ENCODE peak calls at places on chromosomes 4 and X, in ten cellular contexts. One of them, this sample, is unnamed.

GRCh38 chr4:22477794-22478182 is 38.1 kb downstream of the ADGRA3 start:
- DNase-seq in PC-3: no peak
- DNase-seq in AG09319: no peak
- DNase-seq in Calu3: no peak
- DNase-seq in WERI-Rb-1: no peak
- DNase-seq in HFFc6: no peak
- DNase-seq in breast epithelium: no peak
- DNase-seq in B cell: no peak
- DNase-seq in GM23338: no peak
- DNase-seq in SK-N-SH: no peak
- DNase-seq in this sample: no peak

GRCh38 chrX:39814391-39814790 is 283.4 kb downstream of the BCOR start:
- DNase-seq in PC-3: peak
- DNase-seq in AG09319: no peak
- DNase-seq in Calu3: peak
- DNase-seq in WERI-Rb-1: peak
- DNase-seq in HFFc6: no peak
- DNase-seq in breast epithelium: no peak
- DNase-seq in B cell: peak
- DNase-seq in GM23338: peak
- DNase-seq in SK-N-SH: no peak
- DNase-seq in this sample: peak

GRCh38 chr4:15778191-15778741 is at the start of gene CD38:
- DNase-seq in PC-3: no peak
- DNase-seq in AG09319: no peak
- DNase-seq in Calu3: peak
- DNase-seq in WERI-Rb-1: no peak
- DNase-seq in HFFc6: no peak
- DNase-seq in breast epithelium: no peak
- DNase-seq in B cell: peak
- DNase-seq in GM23338: peak
- DNase-seq in SK-N-SH: peak
- DNase-seq in this sample: peak

GRCh38 chrX:102651242-102651967 is at the start of gene GPRASP1:
- DNase-seq in PC-3: no peak
- DNase-seq in AG09319: no peak
- DNase-seq in Calu3: no peak
- DNase-seq in WERI-Rb-1: peak
- DNase-seq in HFFc6: peak
- DNase-seq in breast epithelium: peak
- DNase-seq in B cell: peak
- DNase-seq in GM23338: peak
- DNase-seq in SK-N-SH: peak
- DNase-seq in this sample: peak

GRCh38 chr4:61376301-61376700 is 176.2 kb downstream of the ADGRL3 start:
- DNase-seq in PC-3: no peak
- DNase-seq in AG09319: no peak
- DNase-seq in Calu3: no peak
- DNase-seq in WERI-Rb-1: no peak
- DNase-seq in HFFc6: no peak
- DNase-seq in breast epithelium: no peak
- DNase-seq in B cell: no peak
- DNase-seq in GM23338: no peak
- DNase-seq in SK-N-SH: no peak
- DNase-seq in this sample: no peak

GRCh38 chrX:45667666-45668065 is 467.0 kb upstream of the DIPK2B start:
- DNase-seq in PC-3: peak
- DNase-seq in AG09319: no peak
- DNase-seq in Calu3: no peak
- DNase-seq in WERI-Rb-1: no peak
- DNase-seq in HFFc6: no peak
- DNase-seq in breast epithelium: no peak
- DNase-seq in B cell: no peak
- DNase-seq in GM23338: no peak
- DNase-seq in SK-N-SH: no peak
- DNase-seq in this sample: no peak

GRCh38 chr4:102036619-102037376 is 246.3 kb downstream of the BANK1 start:
- DNase-seq in PC-3: no peak
- DNase-seq in AG09319: no peak
- DNase-seq in Calu3: no peak
- DNase-seq in WERI-Rb-1: no peak
- DNase-seq in HFFc6: peak
- DNase-seq in breast epithelium: no peak
- DNase-seq in B cell: no peak
- DNase-seq in GM23338: no peak
- DNase-seq in SK-N-SH: no peak
- DNase-seq in this sample: no peak

GRCh38 chr4:18440527-18441215 is 419.1 kb upstream of the LCORL start:
- DNase-seq in PC-3: no peak
- DNase-seq in AG09319: no peak
- DNase-seq in Calu3: no peak
- DNase-seq in WERI-Rb-1: no peak
- DNase-seq in HFFc6: no peak
- DNase-seq in breast epithelium: no peak
- DNase-seq in B cell: no peak
- DNase-seq in GM23338: peak
- DNase-seq in SK-N-SH: no peak
- DNase-seq in this sample: no peak

GRCh38 chrX:103792916-103793540 is 16.4 kb downstream of the PLP1 start:
- DNase-seq in PC-3: peak
- DNase-seq in AG09319: peak
- DNase-seq in Calu3: no peak
- DNase-seq in WERI-Rb-1: no peak
- DNase-seq in HFFc6: peak
- DNase-seq in breast epithelium: no peak
- DNase-seq in B cell: no peak
- DNase-seq in GM23338: no peak
- DNase-seq in SK-N-SH: no peak
- DNase-seq in this sample: no peak

GRCh38 chr4:73068496-73069337 is 799 bp downstream of the COX18 start:
- DNase-seq in PC-3: peak
- DNase-seq in AG09319: no peak
- DNase-seq in Calu3: no peak
- DNase-seq in WERI-Rb-1: no peak
- DNase-seq in HFFc6: peak
- DNase-seq in breast epithelium: no peak
- DNase-seq in B cell: no peak
- DNase-seq in GM23338: peak
- DNase-seq in SK-N-SH: peak
- DNase-seq in this sample: peak

GRCh38 chrX:17680732-17681413 is 56.4 kb upstream of the SCML1 start:
- DNase-seq in PC-3: no peak
- DNase-seq in AG09319: peak
- DNase-seq in Calu3: no peak
- DNase-seq in WERI-Rb-1: no peak
- DNase-seq in HFFc6: peak
- DNase-seq in breast epithelium: no peak
- DNase-seq in B cell: no peak
- DNase-seq in GM23338: no peak
- DNase-seq in SK-N-SH: no peak
- DNase-seq in this sample: no peak

GRCh38 chr4:4599886-4600285 is 58.0 kb upstream of the STX18 start:
- DNase-seq in PC-3: no peak
- DNase-seq in AG09319: no peak
- DNase-seq in Calu3: no peak
- DNase-seq in WERI-Rb-1: no peak
- DNase-seq in HFFc6: no peak
- DNase-seq in breast epithelium: no peak
- DNase-seq in B cell: no peak
- DNase-seq in GM23338: no peak
- DNase-seq in SK-N-SH: no peak
- DNase-seq in this sample: no peak

GRCh38 chrX:3262906-3263305 is 83.5 kb downstream of the MXRA5 start:
- DNase-seq in PC-3: peak
- DNase-seq in AG09319: peak
- DNase-seq in Calu3: peak
- DNase-seq in WERI-Rb-1: no peak
- DNase-seq in HFFc6: peak
- DNase-seq in breast epithelium: no peak
- DNase-seq in B cell: no peak
- DNase-seq in GM23338: no peak
- DNase-seq in SK-N-SH: no peak
- DNase-seq in this sample: no peak

DNA sequence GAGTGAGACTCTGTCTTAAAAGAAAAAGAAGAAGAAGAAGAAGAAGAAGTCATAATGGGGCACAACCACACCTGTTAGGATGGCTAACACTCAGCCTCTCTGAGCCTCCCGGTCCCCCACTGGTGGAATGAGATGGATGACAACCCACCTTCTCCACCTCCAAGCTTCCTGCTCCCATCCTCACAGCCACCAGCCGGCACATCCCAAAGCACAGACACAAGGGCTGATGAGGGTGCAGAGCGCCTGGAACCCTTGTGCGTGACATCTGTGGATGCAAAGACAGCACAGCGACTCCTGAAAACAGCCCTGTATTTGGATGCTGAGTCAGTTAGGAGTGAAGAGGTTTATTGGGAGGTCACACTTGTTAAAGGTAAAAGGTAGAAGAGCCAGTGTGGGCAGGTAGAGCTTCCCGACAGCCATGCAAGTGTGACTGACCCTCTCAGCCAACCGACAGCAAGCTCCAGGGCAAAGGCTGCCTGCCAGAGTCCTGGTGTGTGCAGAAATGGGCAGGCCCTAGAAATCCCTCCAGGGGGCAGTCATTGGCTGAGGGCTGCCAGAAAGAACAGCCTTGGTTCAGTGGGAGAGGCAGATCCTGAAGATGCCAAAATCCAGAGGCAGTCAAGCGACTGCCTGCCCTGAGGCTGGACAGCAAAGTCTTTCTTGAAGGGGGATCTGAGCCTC is 26.6 kb upstream of the MAN2B2 start:
- DNase-seq in PC-3: peak
- DNase-seq in AG09319: no peak
- DNase-seq in Calu3: peak
- DNase-seq in WERI-Rb-1: peak
- DNase-seq in HFFc6: peak
- DNase-seq in breast epithelium: no peak
- DNase-seq in B cell: no peak
- DNase-seq in GM23338: peak
- DNase-seq in SK-N-SH: peak
- DNase-seq in this sample: no peak
- TF ChIP-seq CTCF in PC-3: peak
- TF ChIP-seq CTCF in AG09319: peak
- TF ChIP-seq CTCF in Calu3: peak
- TF ChIP-seq CTCF in WERI-Rb-1: peak
- TF ChIP-seq CTCF in HFFc6: peak
- TF ChIP-seq CTCF in breast epithelium: no peak
- TF ChIP-seq CTCF in B cell: no peak
- TF ChIP-seq CTCF in GM23338: peak
- TF ChIP-seq CTCF in SK-N-SH: no peak
- TF ChIP-seq CTCF in this sample: peak

DNA sequence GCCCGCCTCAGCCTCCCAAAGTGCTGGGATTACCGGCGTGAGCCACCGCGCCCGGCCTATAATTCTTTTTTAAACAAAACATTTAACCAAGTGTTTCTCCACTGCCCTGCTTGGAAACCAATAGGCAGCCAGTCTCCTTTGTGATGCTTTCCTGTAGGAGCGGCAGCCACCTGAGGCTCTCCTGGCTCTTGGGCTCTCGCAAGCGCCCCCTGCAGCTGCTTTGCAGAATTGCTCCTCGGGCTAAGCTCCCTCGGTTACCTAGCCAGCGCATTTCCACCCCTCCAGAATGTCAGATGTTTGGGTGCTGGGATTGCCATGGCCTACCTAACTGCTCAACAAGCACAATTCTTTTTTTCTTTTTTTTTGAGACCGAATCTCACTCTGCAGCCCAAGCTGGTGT is 7.7 kb downstream of the S100P start:
- DNase-seq in PC-3: peak
- DNase-seq in AG09319: no peak
- DNase-seq in Calu3: no peak
- DNase-seq in WERI-Rb-1: peak
- DNase-seq in HFFc6: no peak
- DNase-seq in breast epithelium: no peak
- DNase-seq in B cell: no peak
- DNase-seq in GM23338: peak
- DNase-seq in SK-N-SH: no peak
- DNase-seq in this sample: peak
- TF ChIP-seq CTCF in PC-3: peak
- TF ChIP-seq CTCF in AG09319: peak
- TF ChIP-seq CTCF in Calu3: no peak
- TF ChIP-seq CTCF in WERI-Rb-1: peak
- TF ChIP-seq CTCF in HFFc6: peak
- TF ChIP-seq CTCF in breast epithelium: no peak
- TF ChIP-seq CTCF in B cell: no peak
- TF ChIP-seq CTCF in GM23338: peak
- TF ChIP-seq CTCF in SK-N-SH: peak
- TF ChIP-seq CTCF in this sample: peak

DNA sequence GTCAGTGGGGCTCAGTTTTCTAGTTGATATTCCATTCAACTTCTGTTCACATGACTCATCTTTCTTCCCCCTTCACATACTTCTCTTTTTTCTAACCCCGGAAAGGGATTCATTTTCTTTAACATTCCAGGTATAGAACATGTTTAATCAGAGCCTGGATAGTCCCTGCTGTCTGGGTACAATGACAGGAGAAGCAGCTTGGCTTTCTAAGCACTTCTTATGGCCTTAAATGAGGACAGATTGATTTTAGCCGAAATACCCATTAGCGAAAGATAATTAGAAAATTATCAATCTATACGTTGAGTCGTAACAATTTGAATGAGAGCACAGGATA is 62.3 kb downstream of the PPP1R2C start:
- DNase-seq in PC-3: no peak
- DNase-seq in AG09319: no peak
- DNase-seq in Calu3: no peak
- DNase-seq in WERI-Rb-1: no peak
- DNase-seq in HFFc6: no peak
- DNase-seq in breast epithelium: no peak
- DNase-seq in B cell: no peak
- DNase-seq in GM23338: no peak
- DNase-seq in SK-N-SH: no peak
- DNase-seq in this sample: no peak
- TF ChIP-seq CTCF in PC-3: no peak
- TF ChIP-seq CTCF in AG09319: no peak
- TF ChIP-seq CTCF in Calu3: no peak
- TF ChIP-seq CTCF in WERI-Rb-1: no peak
- TF ChIP-seq CTCF in HFFc6: no peak
- TF ChIP-seq CTCF in breast epithelium: no peak
- TF ChIP-seq CTCF in B cell: no peak
- TF ChIP-seq CTCF in GM23338: no peak
- TF ChIP-seq CTCF in SK-N-SH: no peak
- TF ChIP-seq CTCF in this sample: no peak

DNA sequence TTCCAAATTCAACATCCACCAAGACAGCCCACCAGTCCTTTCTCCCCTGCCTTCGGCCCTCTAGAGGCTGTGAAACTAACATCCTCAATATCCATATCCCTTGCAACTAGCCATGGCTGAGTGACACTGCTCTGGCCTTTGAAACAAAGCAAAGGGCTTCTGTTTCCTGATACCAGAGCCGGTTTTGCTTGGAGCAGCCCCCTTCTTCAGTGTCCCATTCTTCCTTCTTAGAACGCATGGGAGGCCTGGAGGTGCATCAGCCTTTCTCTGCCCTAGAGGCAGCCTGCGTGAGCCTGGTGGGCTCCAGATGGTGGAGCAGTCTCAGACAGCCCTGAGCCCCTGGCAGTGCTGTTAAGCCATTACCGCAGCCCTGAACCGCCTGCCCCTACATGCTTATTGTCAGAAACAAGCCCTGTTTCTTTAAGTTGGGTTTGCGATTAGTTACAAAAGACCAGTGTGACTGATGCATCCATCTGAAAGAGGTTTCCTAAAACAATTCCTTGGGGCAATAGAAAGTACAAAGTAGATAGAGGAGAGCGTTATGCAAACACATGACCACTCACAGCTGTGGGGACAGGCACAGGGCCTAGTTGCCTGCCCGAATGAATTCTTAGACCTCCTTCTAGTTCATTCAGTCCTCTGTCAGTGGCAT is 74.1 kb downstream of the EVC start:
- DNase-seq in PC-3: no peak
- DNase-seq in AG09319: no peak
- DNase-seq in Calu3: no peak
- DNase-seq in WERI-Rb-1: peak
- DNase-seq in HFFc6: no peak
- DNase-seq in breast epithelium: no peak
- DNase-seq in B cell: no peak
- DNase-seq in GM23338: peak
- DNase-seq in SK-N-SH: no peak
- DNase-seq in this sample: no peak
- TF ChIP-seq CTCF in PC-3: no peak
- TF ChIP-seq CTCF in AG09319: peak
- TF ChIP-seq CTCF in Calu3: no peak
- TF ChIP-seq CTCF in WERI-Rb-1: peak
- TF ChIP-seq CTCF in HFFc6: no peak
- TF ChIP-seq CTCF in breast epithelium: no peak
- TF ChIP-seq CTCF in B cell: no peak
- TF ChIP-seq CTCF in GM23338: peak
- TF ChIP-seq CTCF in SK-N-SH: no peak
- TF ChIP-seq CTCF in this sample: no peak

This sample was measured in GM10248.